ENCODE peak calls at places on chromosomes 2 and 18, in eight cellular contexts. H, E, I, R, G, T, M and Z are unnamed samples.

GRCh38 chr2:5657216-5657615 is 35.0 kb upstream of the SOX11 start:
- DNase-seq in E (no peak), R (no peak), M (no peak), H (no peak), I (no peak), T (no peak), G (no peak), Z (no peak)

GRCh38 chr2:46876741-46877384 is 38.7 kb downstream of the MCFD2 start:
- DNase-seq in M (no peak), E (peak; percentile 56), H (no peak), I (peak; percentile 41), T (no peak), R (no peak), G (no peak), Z (peak; percentile 76)

GRCh38 chr2:167637726-167638125 is 609.7 kb downstream of the STK39 start:
- DNase-seq in T (no peak), R (no peak), H (no peak), G (no peak), E (no peak), M (no peak), I (no peak), Z (no peak)

GRCh38 chr2:16252891-16253290 is 312.5 kb downstream of the MYCN start:
- DNase-seq in I (no peak), H (no peak), R (no peak), T (no peak), E (no peak), M (no peak), G (no peak), Z (no peak)

GRCh38 chr2:200450288-200450687 is 59.6 kb downstream of the KCTD18 start:
- DNase-seq in E (peak; percentile 82), G (no peak), T (no peak), M (no peak), H (no peak), R (no peak), I (no peak), Z (no peak)

GRCh38 chr2:10813085-10813748 is 632 bp upstream of the PDIA6 start:
- DNase-seq in I (no peak), M (no peak), H (no peak), T (no peak), G (no peak), R (no peak), E (no peak), Z (no peak)

GRCh38 chr2:239745790-239746308 is 279.3 kb downstream of the NDUFA10 start:
- DNase-seq in T (no peak), H (no peak), G (no peak), M (no peak), I (no peak), E (no peak), R (no peak), Z (no peak)

GRCh38 chr2:151632993-151633592 is 101.2 kb downstream of the NEB start:
- DNase-seq in I (no peak), H (no peak), T (no peak), G (no peak), R (no peak), E (peak; percentile 22), M (no peak), Z (no peak)

GRCh38 chr2:80887923-80888322 is 583.4 kb upstream of the LRRTM1 start:
- DNase-seq in E (no peak), R (no peak), M (no peak), H (no peak), G (no peak), I (no peak), T (no peak), Z (no peak)

GRCh38 chr2:180495606-180496005 is 484.8 kb upstream of the UBE2E3 start:
- DNase-seq in I (no peak), G (no peak), M (no peak), E (no peak), H (no peak), T (no peak), R (no peak), Z (peak; percentile 20)

GRCh38 chr2:166494140-166494544 is at the start of gene SCN7A:
- DNase-seq in H (no peak), R (no peak), T (peak; percentile 69), I (no peak), M (no peak), G (no peak), E (no peak), Z (peak; percentile 31)

GRCh38 chr18:57353137-57353939 is 981 bp downstream of the ST8SIA3 start:
- DNase-seq in H (no peak), T (no peak), R (no peak), M (no peak), I (no peak), G (no peak), E (no peak), Z (no peak)

GRCh38 chr18:77119101-77119850 is 13.3 kb downstream of the MBP start:
- DNase-seq in I (no peak), H (no peak), R (no peak), E (no peak), G (no peak), T (no peak), M (no peak), Z (no peak)

GRCh38 chr2:231791107-231791506 is 4.9 kb downstream of the COPS7B start:
- DNase-seq in M (no peak), T (no peak), E (no peak), R (no peak), H (no peak), I (no peak), G (no peak), Z (no peak)

GRCh38 chr2:209525834-209526281 is 102.0 kb downstream of the MAP2 start:
- DNase-seq in I (no peak), T (no peak), E (peak; percentile 79), G (no peak), M (no peak), R (no peak), H (no peak), Z (peak; percentile 89)

GRCh38 chr2:96264656-96265348 is 995 bp downstream of the TMEM127 start:
- DNase-seq in T (no peak), R (no peak), M (no peak), H (no peak), I (peak; percentile 33), G (peak; percentile 8), E (peak; percentile 29), Z (peak; percentile 53)

GRCh38 chr2:98674233-98674964 is 56.5 kb downstream of the MGAT4A start:
- DNase-seq in I (no peak), T (no peak), E (no peak), G (no peak), R (no peak), M (no peak), H (no peak), Z (no peak)

GRCh38 chr2:152034257-152034801 is 64.5 kb downstream of the CACNB4 start:
- DNase-seq in G (no peak), I (no peak), M (no peak), R (no peak), H (no peak), E (no peak), T (no peak), Z (no peak)

GRCh38 chr2:28160986-28161425 is 231.7 kb upstream of the FOSL2 start:
- DNase-seq in T (no peak), E (peak; percentile 8), H (no peak), G (no peak), I (no peak), M (no peak), R (no peak), Z (peak; percentile 87)

GRCh38 chr2:79512442-79513401 is at the start of gene CTNNA2:
- DNase-seq in R (no peak), E (no peak), I (no peak), G (no peak), H (peak; percentile 44), M (no peak), T (peak; percentile 75), Z (peak; percentile 35)

GRCh38 chr2:42202299-42203008 is 33.3 kb downstream of the EML4 start:
- DNase-seq in M (no peak), E (no peak), T (no peak), R (no peak), I (no peak), H (no peak), G (no peak), Z (peak; percentile 26)

GRCh38 chr2:105747254-105747909 is 2.7 kb downstream of the NCK2 start:
- DNase-seq in R (no peak), T (no peak), H (no peak), E (no peak), G (no peak), M (no peak), I (no peak), Z (no peak)

GRCh38 chr2:167954500-167954899 is 292.9 kb downstream of the STK39 start:
- DNase-seq in G (no peak), I (no peak), T (no peak), R (no peak), M (no peak), E (no peak), H (no peak), Z (no peak)

GRCh38 chr2:141899740-141900139 is 231.1 kb downstream of the LRP1B start:
- DNase-seq in E (no peak), I (no peak), G (no peak), H (no peak), T (no peak), M (no peak), R (no peak), Z (no peak)

GRCh38 chr2:6846967-6847695 is 18.6 kb downstream of the CMPK2 start:
- DNase-seq in M (no peak), T (no peak), I (no peak), E (no peak), H (no peak), G (no peak), R (no peak), Z (peak; percentile 38)

GRCh38 chr2:110126926-110127325 is 11.3 kb upstream of the MALL start:
- DNase-seq in M (no peak), R (no peak), E (no peak), H (no peak), I (no peak), G (no peak), T (no peak), Z (no peak)